ENCODE peak calls at places on chromosomes 16 and 17, in eight cellular contexts. C, P, E, R, Q, X, U and V are unnamed samples.

GRCh38 chr16:11016993-11017392 is 72.6 kb downstream of the CLEC16A start:
- DNase-seq in C (peak; percentile 62), P (no peak), E (peak; percentile 47), R (no peak), Q (no peak), X (no peak), U (no peak), V (no peak)

GRCh38 chr17:77453613-77454559 is 313.1 kb downstream of the SEC14L1 start:
- DNase-seq in C (no peak), P (no peak), E (peak; percentile 58), R (peak; percentile 76), Q (no peak), X (no peak), U (no peak), V (no peak)

GRCh38 chr16:29877266-29877961 is 14.4 kb upstream of the CDIPT start:
- DNase-seq in C (peak; percentile 58), P (peak; percentile 100), E (peak; percentile 24), R (no peak), Q (peak; percentile 100), X (no peak), U (no peak), V (no peak)

GRCh38 chr17:64572682-64573154 is 65.9 kb downstream of the CEP95 start:
- DNase-seq in C (no peak), P (no peak), E (no peak), R (no peak), Q (no peak), X (no peak), U (no peak), V (no peak)

GRCh38 chr17:3510090-3510489 is 34.3 kb downstream of the ASPA start:
- DNase-seq in C (no peak), P (peak; percentile 32), E (no peak), R (no peak), Q (no peak), X (no peak), U (no peak), V (no peak)

GRCh38 chr17:67528751-67529436 is 151.8 kb downstream of the PITPNC1 start:
- DNase-seq in C (peak; percentile 81), P (peak; percentile 73), E (no peak), R (no peak), Q (peak; percentile 94), X (peak; percentile 37), U (peak; percentile 47), V (peak; percentile 59)

GRCh38 chr16:8929086-8929748 is 34.5 kb downstream of the USP7 start:
- DNase-seq in C (no peak), P (no peak), E (no peak), R (no peak), Q (no peak), X (no peak), U (no peak), V (no peak)

GRCh38 chr17:7026471-7027115 is 3.7 kb downstream of the BCL6B start:
- DNase-seq in C (no peak), P (peak; percentile 21), E (no peak), R (no peak), Q (no peak), X (no peak), U (no peak), V (no peak)

GRCh38 chr16:13077816-13078215 is 176.4 kb downstream of the SHISA9 start:
- DNase-seq in C (no peak), P (no peak), E (no peak), R (no peak), Q (no peak), X (no peak), U (no peak), V (no peak)

GRCh38 chr17:15446036-15446435 is 21.4 kb downstream of the CDRT4 start:
- DNase-seq in C (no peak), P (peak; percentile 90), E (no peak), R (no peak), Q (peak; percentile 89), X (no peak), U (no peak), V (no peak)

GRCh38 chr17:43846221-43846712 is 709 bp upstream of the CD300LG start:
- DNase-seq in C (peak; percentile 97), P (peak; percentile 93), E (peak; percentile 76), R (peak; percentile 66), Q (peak; percentile 99), X (peak; percentile 21), U (peak; percentile 36), V (peak; percentile 33)

GRCh38 chr16:85652431-85653221 is 36.1 kb downstream of the GINS2 start:
- DNase-seq in C (peak; percentile 25), P (no peak), E (no peak), R (no peak), Q (peak; percentile 70), X (no peak), U (no peak), V (no peak)

GRCh38 chr17:1724351-1724868 is at the start of gene WDR81:
- DNase-seq in C (peak; percentile 92), P (peak; percentile 93), E (peak; percentile 84), R (peak; percentile 81), Q (peak; percentile 97), X (peak; percentile 57), U (peak; percentile 68), V (no peak)

GRCh38 chr17:1725642-1726511 is 1.4 kb downstream of the WDR81 start:
- DNase-seq in C (no peak), P (no peak), E (no peak), R (no peak), Q (peak; percentile 58), X (no peak), U (no peak), V (no peak)

GRCh38 chr17:1726626-1727257 is 2.2 kb downstream of the WDR81 start:
- DNase-seq in C (no peak), P (no peak), E (no peak), R (no peak), Q (no peak), X (no peak), U (no peak), V (no peak)

GRCh38 chr17:1727258-1727789 is 2.8 kb downstream of the WDR81 start:
- DNase-seq in C (no peak), P (no peak), E (no peak), R (no peak), Q (no peak), X (no peak), U (no peak), V (no peak)

DNA sequence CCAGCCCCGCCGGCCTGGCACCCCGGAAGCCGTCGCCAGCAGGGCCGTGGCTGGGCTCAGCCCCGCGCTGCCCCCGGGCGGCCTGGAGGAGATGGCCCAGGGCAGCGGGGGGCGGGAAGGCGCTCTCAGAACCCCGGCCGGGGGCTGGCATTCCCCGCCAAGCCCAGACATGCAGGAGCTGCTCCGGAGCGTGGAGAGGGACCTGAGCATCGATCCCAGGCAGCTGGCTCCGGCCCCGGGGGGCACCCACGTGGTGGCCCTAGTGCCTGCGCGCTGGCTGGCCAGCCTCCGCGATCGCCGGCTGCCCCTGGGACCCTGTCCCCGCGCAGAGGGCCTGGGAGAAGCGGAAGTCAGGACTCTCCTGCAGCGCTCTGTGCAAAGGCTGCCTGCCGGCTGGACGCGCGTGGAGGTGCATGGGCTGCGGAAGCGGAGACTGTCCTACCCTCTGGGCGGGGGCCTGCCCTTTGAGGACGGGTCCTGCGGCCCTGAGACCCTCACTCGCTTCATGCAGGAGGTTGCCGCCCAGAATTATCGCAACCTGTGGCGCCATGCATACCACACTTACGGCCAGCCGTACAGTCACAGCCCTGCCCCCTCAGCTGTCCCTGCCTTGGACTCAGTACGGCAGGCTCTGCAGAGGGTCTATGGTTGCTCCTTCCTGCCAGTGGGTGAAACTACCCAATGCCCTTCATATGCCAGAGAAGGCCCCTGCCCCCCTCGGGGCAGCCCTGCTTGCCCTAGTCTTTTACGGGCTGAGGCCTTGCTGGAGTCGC is 551 bp downstream of the WDR81 start:
- DNase-seq in C (no peak), P (peak; percentile 54), E (no peak), R (no peak), Q (peak; percentile 82), X (no peak), U (no peak), V (no peak)
- TF ChIP-seq CTCF in C (peak; percentile 21), P (no peak), E (no peak), R (no peak), Q (no peak), X (peak; percentile 12), U (no peak), V (no peak)

GRCh38 chr17:42361781-42362186 is 26.5 kb downstream of the STAT3 start:
- DNase-seq in C (no peak), P (no peak), E (peak; percentile 47), R (no peak), Q (peak; percentile 59), X (no peak), U (no peak), V (no peak)
- H3K27ac ChIP-seq in C (no peak overlapping the region), P (no peak overlapping the region), E (no peak overlapping the region), R (peak overlapping the region; percentile 22), Q (peak overlapping the region; percentile 7), X (peak overlapping the region; percentile 88), U (peak overlapping the region; percentile 83), V (no peak overlapping the region)

GRCh38 chr17:48843172-48843900 is 12.5 kb downstream of the CALCOCO2 start:
- DNase-seq in C (no peak), P (no peak), E (no peak), R (no peak), Q (no peak), X (no peak), U (no peak), V (no peak)
- H3K4me3 ChIP-seq in C (no peak overlapping the region), P (no peak overlapping the region), E (no peak overlapping the region), R (no peak overlapping the region), Q (no peak overlapping the region), X (no peak overlapping the region), U (no peak overlapping the region), V (no peak overlapping the region)

GRCh38 chr17:2120550-2121335 is 65.8 kb downstream of the HIC1 start:
- DNase-seq in C (no peak), P (no peak), E (no peak), R (no peak), Q (peak; percentile 13), X (no peak), U (no peak), V (no peak)

GRCh38 chr17:2124391-2124790 is 69.5 kb downstream of the HIC1 start:
- DNase-seq in C (no peak), P (peak; percentile 39), E (no peak), R (no peak), Q (peak; percentile 71), X (no peak), U (no peak), V (no peak)

GRCh38 chr17:2125013-2125535 is 70.2 kb downstream of the HIC1 start:
- DNase-seq in C (no peak), P (no peak), E (no peak), R (no peak), Q (peak; percentile 21), X (no peak), U (no peak), V (no peak)

GRCh38 chr17:2123467-2124251 is 68.8 kb downstream of the HIC1 start:
- DNase-seq in C (no peak), P (no peak), E (no peak), R (no peak), Q (peak; percentile 63), X (no peak), U (no peak), V (no peak)

DNA sequence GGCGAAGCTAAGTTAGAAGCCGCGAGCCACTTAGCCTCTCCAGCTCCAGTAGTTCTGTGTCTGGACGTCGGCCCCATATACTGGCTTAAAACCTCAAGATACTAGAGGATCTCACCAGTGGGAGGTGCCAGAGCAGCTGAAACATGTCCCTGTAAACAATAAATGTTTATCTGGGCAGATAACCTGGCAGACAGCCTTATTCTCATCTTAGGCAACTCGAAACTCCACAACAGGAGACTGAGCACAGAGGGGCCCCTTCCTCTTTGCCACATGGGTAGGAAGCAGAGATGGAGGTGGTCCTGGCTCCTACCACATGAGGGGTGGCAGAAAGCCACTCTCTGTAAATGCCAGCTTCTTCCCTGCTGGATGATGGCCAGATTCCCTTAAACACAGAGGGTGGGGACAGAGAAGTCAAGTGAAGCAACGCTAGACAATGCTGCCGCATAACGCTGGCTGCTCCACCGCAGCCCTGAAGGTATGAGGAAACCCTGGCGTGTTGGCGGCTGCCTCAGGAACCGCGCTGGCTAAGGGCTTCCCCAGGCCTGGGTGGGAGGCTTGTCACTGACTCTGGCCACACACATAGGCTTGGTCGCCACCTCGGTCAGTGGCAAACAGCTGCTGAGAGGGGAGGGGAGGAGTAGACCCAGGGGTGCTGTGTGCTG is 67.9 kb downstream of the HIC1 start:
- DNase-seq in C (no peak), P (peak; percentile 25), E (no peak), R (peak; percentile 63), Q (peak; percentile 71), X (peak; percentile 17), U (no peak), V (peak; percentile 66)
- TF ChIP-seq CTCF in C (no peak), P (peak; percentile 7), E (no peak), R (no peak), Q (peak; percentile 28), X (no peak), U (no peak), V (peak; percentile 36)